ENCODE peak calls at places on chromosome X, in eight cellular contexts. One of them, this sample, is unnamed.

GRCh38 chrX:63350551-63350950 is 581 bp downstream of the SPIN4 start:
- DNase-seq in left ventricle myocardium superior: no peak
- DNase-seq in KBM-7: peak
- DNase-seq in NCI-H1105 treated with DMSO at 0.1 percent for 48 hours: peak
- DNase-seq in CD8-positive, alpha-beta memory T cell: peak
- DNase-seq in neuronal stem cell: no peak
- DNase-seq in NCI-H1092: peak
- DNase-seq in activated CD4-positive, alpha-beta T cell treated with anti-CD3 and anti-CD28 coated beads, Interleukin-2, amount 50 U/mL, for 48 hours: peak
- DNase-seq in this sample: no peak

GRCh38 chrX:150060406-150060805 is 122.1 kb upstream of the EOLA2 start:
- DNase-seq in left ventricle myocardium superior: no peak
- DNase-seq in KBM-7: no peak
- DNase-seq in NCI-H1105 treated with DMSO at 0.1 percent for 48 hours: no peak
- DNase-seq in CD8-positive, alpha-beta memory T cell: no peak
- DNase-seq in neuronal stem cell: no peak
- DNase-seq in NCI-H1092: no peak
- DNase-seq in activated CD4-positive, alpha-beta T cell treated with anti-CD3 and anti-CD28 coated beads, Interleukin-2, amount 50 U/mL, for 48 hours: no peak
- DNase-seq in this sample: no peak

GRCh38 chrX:40249582-40249981 is 151.8 kb upstream of the BCOR start:
- DNase-seq in left ventricle myocardium superior: no peak
- DNase-seq in KBM-7: no peak
- DNase-seq in NCI-H1105 treated with DMSO at 0.1 percent for 48 hours: no peak
- DNase-seq in CD8-positive, alpha-beta memory T cell: no peak
- DNase-seq in neuronal stem cell: no peak
- DNase-seq in NCI-H1092: no peak
- DNase-seq in activated CD4-positive, alpha-beta T cell treated with anti-CD3 and anti-CD28 coated beads, Interleukin-2, amount 50 U/mL, for 48 hours: no peak
- DNase-seq in this sample: no peak

GRCh38 chrX:102044496-102044895 is 81.0 kb upstream of the TCEAL2 start:
- DNase-seq in left ventricle myocardium superior: no peak
- DNase-seq in KBM-7: no peak
- DNase-seq in NCI-H1105 treated with DMSO at 0.1 percent for 48 hours: no peak
- DNase-seq in CD8-positive, alpha-beta memory T cell: no peak
- DNase-seq in neuronal stem cell: no peak
- DNase-seq in NCI-H1092: no peak
- DNase-seq in activated CD4-positive, alpha-beta T cell treated with anti-CD3 and anti-CD28 coated beads, Interleukin-2, amount 50 U/mL, for 48 hours: no peak
- DNase-seq in this sample: no peak

GRCh38 chrX:70479197-70479969 is 34.7 kb downstream of the DLG3 start:
- DNase-seq in left ventricle myocardium superior: no peak
- DNase-seq in KBM-7: no peak
- DNase-seq in NCI-H1105 treated with DMSO at 0.1 percent for 48 hours: no peak
- DNase-seq in CD8-positive, alpha-beta memory T cell: no peak
- DNase-seq in neuronal stem cell: no peak
- DNase-seq in NCI-H1092: no peak
- DNase-seq in activated CD4-positive, alpha-beta T cell treated with anti-CD3 and anti-CD28 coated beads, Interleukin-2, amount 50 U/mL, for 48 hours: no peak
- DNase-seq in this sample: no peak

GRCh38 chrX:48540480-48540879 is 966 bp downstream of the TBC1D25 start:
- DNase-seq in left ventricle myocardium superior: no peak
- DNase-seq in KBM-7: no peak
- DNase-seq in NCI-H1105 treated with DMSO at 0.1 percent for 48 hours: no peak
- DNase-seq in CD8-positive, alpha-beta memory T cell: no peak
- DNase-seq in neuronal stem cell: no peak
- DNase-seq in NCI-H1092: no peak
- DNase-seq in activated CD4-positive, alpha-beta T cell treated with anti-CD3 and anti-CD28 coated beads, Interleukin-2, amount 50 U/mL, for 48 hours: no peak
- DNase-seq in this sample: no peak

GRCh38 chrX:7159132-7159861 is 11.3 kb upstream of the PUDP start:
- DNase-seq in left ventricle myocardium superior: no peak
- DNase-seq in KBM-7: no peak
- DNase-seq in NCI-H1105 treated with DMSO at 0.1 percent for 48 hours: no peak
- DNase-seq in CD8-positive, alpha-beta memory T cell: no peak
- DNase-seq in neuronal stem cell: no peak
- DNase-seq in NCI-H1092: no peak
- DNase-seq in activated CD4-positive, alpha-beta T cell treated with anti-CD3 and anti-CD28 coated beads, Interleukin-2, amount 50 U/mL, for 48 hours: no peak
- DNase-seq in this sample: no peak

GRCh38 chrX:30649859-30650258 is 3.4 kb upstream of the GK start:
- DNase-seq in left ventricle myocardium superior: no peak
- DNase-seq in KBM-7: no peak
- DNase-seq in NCI-H1105 treated with DMSO at 0.1 percent for 48 hours: no peak
- DNase-seq in CD8-positive, alpha-beta memory T cell: no peak
- DNase-seq in neuronal stem cell: no peak
- DNase-seq in NCI-H1092: no peak
- DNase-seq in activated CD4-positive, alpha-beta T cell treated with anti-CD3 and anti-CD28 coated beads, Interleukin-2, amount 50 U/mL, for 48 hours: no peak
- DNase-seq in this sample: no peak

GRCh38 chrX:136687457-136687856 is 39.5 kb downstream of the CD40LG start:
- DNase-seq in left ventricle myocardium superior: no peak
- DNase-seq in KBM-7: no peak
- DNase-seq in NCI-H1105 treated with DMSO at 0.1 percent for 48 hours: no peak
- DNase-seq in CD8-positive, alpha-beta memory T cell: no peak
- DNase-seq in neuronal stem cell: no peak
- DNase-seq in NCI-H1092: no peak
- DNase-seq in activated CD4-positive, alpha-beta T cell treated with anti-CD3 and anti-CD28 coated beads, Interleukin-2, amount 50 U/mL, for 48 hours: no peak
- DNase-seq in this sample: no peak

GRCh38 chrX:139784788-139785187 is 76.8 kb upstream of the MCF2 start:
- DNase-seq in left ventricle myocardium superior: no peak
- DNase-seq in KBM-7: no peak
- DNase-seq in NCI-H1105 treated with DMSO at 0.1 percent for 48 hours: no peak
- DNase-seq in CD8-positive, alpha-beta memory T cell: no peak
- DNase-seq in neuronal stem cell: no peak
- DNase-seq in NCI-H1092: no peak
- DNase-seq in activated CD4-positive, alpha-beta T cell treated with anti-CD3 and anti-CD28 coated beads, Interleukin-2, amount 50 U/mL, for 48 hours: no peak
- DNase-seq in this sample: no peak

GRCh38 chrX:23844502-23845138 is 61.6 kb downstream of the SAT1 start:
- DNase-seq in left ventricle myocardium superior: no peak
- DNase-seq in KBM-7: peak
- DNase-seq in NCI-H1105 treated with DMSO at 0.1 percent for 48 hours: no peak
- DNase-seq in CD8-positive, alpha-beta memory T cell: no peak
- DNase-seq in neuronal stem cell: no peak
- DNase-seq in NCI-H1092: no peak
- DNase-seq in activated CD4-positive, alpha-beta T cell treated with anti-CD3 and anti-CD28 coated beads, Interleukin-2, amount 50 U/mL, for 48 hours: no peak
- DNase-seq in this sample: no peak

GRCh38 chrX:129984196-129984962 is 1.9 kb downstream of the BCORL1 start:
- DNase-seq in left ventricle myocardium superior: peak
- DNase-seq in KBM-7: no peak
- DNase-seq in NCI-H1105 treated with DMSO at 0.1 percent for 48 hours: peak
- DNase-seq in CD8-positive, alpha-beta memory T cell: peak
- DNase-seq in neuronal stem cell: no peak
- DNase-seq in NCI-H1092: no peak
- DNase-seq in activated CD4-positive, alpha-beta T cell treated with anti-CD3 and anti-CD28 coated beads, Interleukin-2, amount 50 U/mL, for 48 hours: no peak
- DNase-seq in this sample: peak

GRCh38 chrX:76957485-76957884 is 489.7 kb upstream of the FGF16 start:
- DNase-seq in left ventricle myocardium superior: no peak
- DNase-seq in KBM-7: no peak
- DNase-seq in NCI-H1105 treated with DMSO at 0.1 percent for 48 hours: no peak
- DNase-seq in CD8-positive, alpha-beta memory T cell: no peak
- DNase-seq in neuronal stem cell: no peak
- DNase-seq in NCI-H1092: no peak
- DNase-seq in activated CD4-positive, alpha-beta T cell treated with anti-CD3 and anti-CD28 coated beads, Interleukin-2, amount 50 U/mL, for 48 hours: no peak
- DNase-seq in this sample: no peak

GRCh38 chrX:125492439-125492838 is 172.8 kb downstream of the TEX13C start:
- DNase-seq in left ventricle myocardium superior: no peak
- DNase-seq in KBM-7: peak
- DNase-seq in NCI-H1105 treated with DMSO at 0.1 percent for 48 hours: no peak
- DNase-seq in CD8-positive, alpha-beta memory T cell: no peak
- DNase-seq in neuronal stem cell: no peak
- DNase-seq in NCI-H1092: no peak
- DNase-seq in activated CD4-positive, alpha-beta T cell treated with anti-CD3 and anti-CD28 coated beads, Interleukin-2, amount 50 U/mL, for 48 hours: no peak
- DNase-seq in this sample: no peak

GRCh38 chrX:3738489-3738888 is 25.0 kb upstream of the PRKX start:
- DNase-seq in left ventricle myocardium superior: no peak
- DNase-seq in KBM-7: no peak
- DNase-seq in NCI-H1105 treated with DMSO at 0.1 percent for 48 hours: no peak
- DNase-seq in CD8-positive, alpha-beta memory T cell: no peak
- DNase-seq in neuronal stem cell: no peak
- DNase-seq in NCI-H1092: no peak
- DNase-seq in activated CD4-positive, alpha-beta T cell treated with anti-CD3 and anti-CD28 coated beads, Interleukin-2, amount 50 U/mL, for 48 hours: no peak
- DNase-seq in this sample: no peak

GRCh38 chrX:43845776-43846175 is 36.5 kb downstream of the MAOB start:
- DNase-seq in left ventricle myocardium superior: no peak
- DNase-seq in KBM-7: no peak
- DNase-seq in NCI-H1105 treated with DMSO at 0.1 percent for 48 hours: no peak
- DNase-seq in CD8-positive, alpha-beta memory T cell: no peak
- DNase-seq in neuronal stem cell: no peak
- DNase-seq in NCI-H1092: no peak
- DNase-seq in activated CD4-positive, alpha-beta T cell treated with anti-CD3 and anti-CD28 coated beads, Interleukin-2, amount 50 U/mL, for 48 hours: no peak
- DNase-seq in this sample: no peak

GRCh38 chrX:45191383-45191782 is 9.3 kb downstream of the DIPK2B start:
- DNase-seq in left ventricle myocardium superior: no peak
- DNase-seq in KBM-7: peak
- DNase-seq in NCI-H1105 treated with DMSO at 0.1 percent for 48 hours: no peak
- DNase-seq in CD8-positive, alpha-beta memory T cell: no peak
- DNase-seq in neuronal stem cell: no peak
- DNase-seq in NCI-H1092: no peak
- DNase-seq in activated CD4-positive, alpha-beta T cell treated with anti-CD3 and anti-CD28 coated beads, Interleukin-2, amount 50 U/mL, for 48 hours: no peak
- DNase-seq in this sample: no peak

GRCh38 chrX:13750204-13750603 is 15.7 kb downstream of the OFD1 start:
- DNase-seq in left ventricle myocardium superior: no peak
- DNase-seq in KBM-7: peak
- DNase-seq in NCI-H1105 treated with DMSO at 0.1 percent for 48 hours: peak
- DNase-seq in CD8-positive, alpha-beta memory T cell: no peak
- DNase-seq in neuronal stem cell: no peak
- DNase-seq in NCI-H1092: peak
- DNase-seq in activated CD4-positive, alpha-beta T cell treated with anti-CD3 and anti-CD28 coated beads, Interleukin-2, amount 50 U/mL, for 48 hours: no peak
- DNase-seq in this sample: no peak

GRCh38 chrX:111382277-111382676 is 29.7 kb downstream of the DCX start:
- DNase-seq in left ventricle myocardium superior: no peak
- DNase-seq in KBM-7: no peak
- DNase-seq in NCI-H1105 treated with DMSO at 0.1 percent for 48 hours: no peak
- DNase-seq in CD8-positive, alpha-beta memory T cell: no peak
- DNase-seq in neuronal stem cell: no peak
- DNase-seq in NCI-H1092: no peak
- DNase-seq in activated CD4-positive, alpha-beta T cell treated with anti-CD3 and anti-CD28 coated beads, Interleukin-2, amount 50 U/mL, for 48 hours: no peak
- DNase-seq in this sample: no peak

GRCh38 chrX:2589186-2590020 is 88.6 kb upstream of the DHRSX start:
- DNase-seq in left ventricle myocardium superior: no peak
- DNase-seq in KBM-7: no peak
- DNase-seq in NCI-H1105 treated with DMSO at 0.1 percent for 48 hours: no peak
- DNase-seq in CD8-positive, alpha-beta memory T cell: no peak
- DNase-seq in neuronal stem cell: no peak
- DNase-seq in NCI-H1092: no peak
- DNase-seq in activated CD4-positive, alpha-beta T cell treated with anti-CD3 and anti-CD28 coated beads, Interleukin-2, amount 50 U/mL, for 48 hours: no peak
- DNase-seq in this sample: no peak

This sample was measured in Right ventricle myocardium superior.